ENCODE peak calls at places on chromosomes 3 and 15, in four cellular contexts. One of them, this sample, is unnamed.

GRCh38 chr3:51378075-51378474 is 7.0 kb upstream of the MANF start:
- DNase-seq in activated CD8-positive, alpha-beta memory T cell treated with anti-CD3 and anti-CD28 coated beads for 48 hours: no peak
- DNase-seq in activated CD4-positive, alpha-beta T cell treated with anti-CD3 and anti-CD28 coated beads, Interleukin-2, amount 50 U/mL, for 1 hour: no peak
- DNase-seq in lung: no peak
- DNase-seq in this sample: no peak

GRCh38 chr3:45931476-45931875 is 11.8 kb upstream of the CXCR6 start:
- DNase-seq in activated CD8-positive, alpha-beta memory T cell treated with anti-CD3 and anti-CD28 coated beads for 48 hours: no peak
- DNase-seq in activated CD4-positive, alpha-beta T cell treated with anti-CD3 and anti-CD28 coated beads, Interleukin-2, amount 50 U/mL, for 1 hour: no peak
- DNase-seq in lung: no peak
- DNase-seq in this sample: no peak

GRCh38 chr3:54433846-54434245 is 311.5 kb downstream of the CACNA2D3 start:
- DNase-seq in activated CD8-positive, alpha-beta memory T cell treated with anti-CD3 and anti-CD28 coated beads for 48 hours: no peak
- DNase-seq in activated CD4-positive, alpha-beta T cell treated with anti-CD3 and anti-CD28 coated beads, Interleukin-2, amount 50 U/mL, for 1 hour: no peak
- DNase-seq in lung: no peak
- DNase-seq in this sample: no peak

GRCh38 chr3:104750581-104750980 is 616.1 kb upstream of the ALCAM start:
- DNase-seq in activated CD8-positive, alpha-beta memory T cell treated with anti-CD3 and anti-CD28 coated beads for 48 hours: no peak
- DNase-seq in activated CD4-positive, alpha-beta T cell treated with anti-CD3 and anti-CD28 coated beads, Interleukin-2, amount 50 U/mL, for 1 hour: no peak
- DNase-seq in lung: no peak
- DNase-seq in this sample: no peak

GRCh38 chr3:123329636-123330340 is 119.1 kb downstream of the ADCY5 start:
- DNase-seq in activated CD8-positive, alpha-beta memory T cell treated with anti-CD3 and anti-CD28 coated beads for 48 hours: no peak
- DNase-seq in activated CD4-positive, alpha-beta T cell treated with anti-CD3 and anti-CD28 coated beads, Interleukin-2, amount 50 U/mL, for 1 hour: no peak
- DNase-seq in lung: no peak
- DNase-seq in this sample: no peak

GRCh38 chr15:85558747-85559327 is 178.4 kb downstream of the AKAP13 start:
- DNase-seq in activated CD8-positive, alpha-beta memory T cell treated with anti-CD3 and anti-CD28 coated beads for 48 hours: no peak
- DNase-seq in activated CD4-positive, alpha-beta T cell treated with anti-CD3 and anti-CD28 coated beads, Interleukin-2, amount 50 U/mL, for 1 hour: no peak
- DNase-seq in lung: no peak
- DNase-seq in this sample: no peak

GRCh38 chr3:169668081-169668956 is 4.8 kb upstream of the MECOM start:
- DNase-seq in activated CD8-positive, alpha-beta memory T cell treated with anti-CD3 and anti-CD28 coated beads for 48 hours: no peak
- DNase-seq in activated CD4-positive, alpha-beta T cell treated with anti-CD3 and anti-CD28 coated beads, Interleukin-2, amount 50 U/mL, for 1 hour: no peak
- DNase-seq in lung: no peak
- DNase-seq in this sample: no peak

GRCh38 chr15:28989239-28989830 is 103.6 kb downstream of the APBA2 start:
- DNase-seq in activated CD8-positive, alpha-beta memory T cell treated with anti-CD3 and anti-CD28 coated beads for 48 hours: no peak
- DNase-seq in activated CD4-positive, alpha-beta T cell treated with anti-CD3 and anti-CD28 coated beads, Interleukin-2, amount 50 U/mL, for 1 hour: no peak
- DNase-seq in lung: no peak
- DNase-seq in this sample: no peak

GRCh38 chr15:59276225-59277178 is 69.9 kb downstream of the LDHAL6B start:
- DNase-seq in activated CD8-positive, alpha-beta memory T cell treated with anti-CD3 and anti-CD28 coated beads for 48 hours: no peak
- DNase-seq in activated CD4-positive, alpha-beta T cell treated with anti-CD3 and anti-CD28 coated beads, Interleukin-2, amount 50 U/mL, for 1 hour: no peak
- DNase-seq in lung: no peak
- DNase-seq in this sample: no peak

GRCh38 chr15:38874464-38874863 is 309.9 kb upstream of the RASGRP1 start:
- DNase-seq in activated CD8-positive, alpha-beta memory T cell treated with anti-CD3 and anti-CD28 coated beads for 48 hours: no peak
- DNase-seq in activated CD4-positive, alpha-beta T cell treated with anti-CD3 and anti-CD28 coated beads, Interleukin-2, amount 50 U/mL, for 1 hour: no peak
- DNase-seq in lung: peak; percentile 79
- DNase-seq in this sample: no peak

GRCh38 chr3:55006277-55006676 is 78.4 kb upstream of the LRTM1 start:
- DNase-seq in activated CD8-positive, alpha-beta memory T cell treated with anti-CD3 and anti-CD28 coated beads for 48 hours: no peak
- DNase-seq in activated CD4-positive, alpha-beta T cell treated with anti-CD3 and anti-CD28 coated beads, Interleukin-2, amount 50 U/mL, for 1 hour: no peak
- DNase-seq in lung: no peak
- DNase-seq in this sample: no peak

GRCh38 chr15:73442436-73442835 is 528 bp upstream of the REC114 start:
- DNase-seq in activated CD8-positive, alpha-beta memory T cell treated with anti-CD3 and anti-CD28 coated beads for 48 hours: no peak
- DNase-seq in activated CD4-positive, alpha-beta T cell treated with anti-CD3 and anti-CD28 coated beads, Interleukin-2, amount 50 U/mL, for 1 hour: no peak
- DNase-seq in lung: no peak
- DNase-seq in this sample: no peak

This sample was measured in thyroid gland.